ENCODE peak calls at places on chromosomes 16 and 17, in six cellular contexts. H, L, F, W, Y and N are unnamed samples.

GRCh38 chr17:55704412-55704811 is 18.3 kb downstream of the TMEM100 start:
- DNase-seq in F (no peak), Y (no peak), W (no peak), L (no peak), H (no peak), N (no peak)

GRCh38 chr17:81057079-81057730 is 22.3 kb downstream of the BAIAP2 start:
- DNase-seq in W (no peak), Y (no peak), H (no peak), F (no peak), L (no peak), N (peak)

GRCh38 chr17:27322026-27322425 is 28.1 kb downstream of the WSB1 start:
- DNase-seq in H (no peak), W (no peak), F (no peak), L (no peak), Y (no peak), N (no peak)

GRCh38 chr17:37392024-37392590 is 14.5 kb downstream of the ACACA start:
- DNase-seq in H (no peak), L (no peak), Y (peak), W (no peak), F (no peak), N (no peak)

GRCh38 chr16:12002447-12003006 is 26.0 kb downstream of the SNX29 start:
- DNase-seq in W (peak), Y (no peak), L (no peak), H (peak), F (no peak), N (no peak)

GRCh38 chr17:10875411-10875810 is 37.5 kb upstream of the PIRT start:
- DNase-seq in W (peak), Y (no peak), F (peak), H (no peak), L (no peak), N (peak)

GRCh38 chr17:17809527-17810373 is 27.0 kb downstream of the SREBF1 start:
- DNase-seq in H (no peak), W (no peak), L (no peak), Y (no peak), F (no peak), N (no peak)

GRCh38 chr17:13777003-13777402 is 175.3 kb upstream of the HS3ST3A1 start:
- DNase-seq in L (no peak), H (no peak), W (no peak), Y (no peak), F (no peak), N (no peak)

GRCh38 chr16:23710504-23710903 is 2.5 kb downstream of the ERN2 start:
- DNase-seq in L (no peak), Y (no peak), F (no peak), W (no peak), H (no peak), N (no peak)

GRCh38 chr16:8768701-8769100 is 28.7 kb downstream of the TMEM186 start:
- DNase-seq in W (no peak), Y (no peak), F (no peak), L (no peak), H (no peak), N (no peak)

GRCh38 chr17:1624650-1625049 is 4.0 kb downstream of the SLC43A2 start:
- DNase-seq in Y (no peak), L (no peak), H (no peak), F (no peak), W (no peak), N (no peak)